ENCODE peak calls at places on chromosomes 13 and 19, in four cellular contexts. One of them, this sample, is unnamed.
A peak's percentile ranks its signal among the peaks of the same experiment; 100 is the strongest.

GRCh38 chr13:33744589-33745369 is 73.2 kb upstream of the RFC3 start:
- DNase-seq in stimulated activated CD4-positive, alpha-beta T cell treated with anti-CD3 and anti-CD28 coated beads, Interleukin-4, amount 100 ng/mL, for 1 hour: no peak
- DNase-seq in activated B cell treated with CpG ODN at 0.5 μM for 24 hours: no peak
- DNase-seq in astrocyte of the spinal cord: no peak
- DNase-seq in this sample: no peak

GRCh38 chr19:40465025-40465780 is at the start of gene BLVRB:
- DNase-seq in astrocyte of the spinal cord: peak; percentile 63
- DNase-seq in stimulated activated CD4-positive, alpha-beta T cell treated with anti-CD3 and anti-CD28 coated beads, Interleukin-4, amount 100 ng/mL, for 1 hour: no peak
- DNase-seq in activated B cell treated with CpG ODN at 0.5 μM for 24 hours: no peak
- DNase-seq in this sample: peak; percentile 56

GRCh38 chr13:64369121-64369520 is 2861.0 kb downstream of the PCDH9 start:
- DNase-seq in activated B cell treated with CpG ODN at 0.5 μM for 24 hours: no peak
- DNase-seq in stimulated activated CD4-positive, alpha-beta T cell treated with anti-CD3 and anti-CD28 coated beads, Interleukin-4, amount 100 ng/mL, for 1 hour: no peak
- DNase-seq in astrocyte of the spinal cord: no peak
- DNase-seq in this sample: no peak

GRCh38 chr19:39347332-39348227 is 5.4 kb downstream of the SAMD4B start:
- DNase-seq in astrocyte of the spinal cord: peak; percentile 12
- DNase-seq in stimulated activated CD4-positive, alpha-beta T cell treated with anti-CD3 and anti-CD28 coated beads, Interleukin-4, amount 100 ng/mL, for 1 hour: no peak
- DNase-seq in activated B cell treated with CpG ODN at 0.5 μM for 24 hours: no peak
- DNase-seq in this sample: no peak

GRCh38 chr19:48907671-48908070 is 7.6 kb downstream of the NUCB1 start:
- DNase-seq in astrocyte of the spinal cord: no peak
- DNase-seq in activated B cell treated with CpG ODN at 0.5 μM for 24 hours: no peak
- DNase-seq in stimulated activated CD4-positive, alpha-beta T cell treated with anti-CD3 and anti-CD28 coated beads, Interleukin-4, amount 100 ng/mL, for 1 hour: no peak
- DNase-seq in this sample: no peak

GRCh38 chr19:51354742-51355148 is 11.4 kb downstream of the ETFB start:
- DNase-seq in astrocyte of the spinal cord: peak; percentile 17
- DNase-seq in stimulated activated CD4-positive, alpha-beta T cell treated with anti-CD3 and anti-CD28 coated beads, Interleukin-4, amount 100 ng/mL, for 1 hour: no peak
- DNase-seq in activated B cell treated with CpG ODN at 0.5 μM for 24 hours: no peak
- DNase-seq in this sample: no peak

GRCh38 chr19:10929402-10929794 is 787 bp downstream of the TIMM29 start:
- DNase-seq in astrocyte of the spinal cord: no peak
- DNase-seq in stimulated activated CD4-positive, alpha-beta T cell treated with anti-CD3 and anti-CD28 coated beads, Interleukin-4, amount 100 ng/mL, for 1 hour: no peak
- DNase-seq in activated B cell treated with CpG ODN at 0.5 μM for 24 hours: no peak
- DNase-seq in this sample: no peak

GRCh38 chr19:6273701-6274601 is 5.8 kb downstream of the MLLT1 start:
- DNase-seq in astrocyte of the spinal cord: peak; percentile 82
- DNase-seq in stimulated activated CD4-positive, alpha-beta T cell treated with anti-CD3 and anti-CD28 coated beads, Interleukin-4, amount 100 ng/mL, for 1 hour: no peak
- DNase-seq in activated B cell treated with CpG ODN at 0.5 μM for 24 hours: no peak
- DNase-seq in this sample: peak; percentile 52